ENCODE peak calls at places on chromosome 13, in five cellular contexts. I is GM23248, Q is ascending aorta, M is stomach, U is brain microvascular endothelial cell. K is an unnamed sample.

GRCh38 chr13:28337196-28338045 is 157.5 kb downstream of the FLT1 start:
- DNase-seq in I (peak), Q (no peak), M (no peak), U (peak), K (peak)

GRCh38 chr13:97076898-97077297 is 82.6 kb upstream of the OXGR1 start:
- DNase-seq in I (no peak), Q (no peak), M (no peak), U (peak), K (no peak)

GRCh38 chr13:40271931-40272775 is 394.3 kb downstream of the FOXO1 start:
- DNase-seq in I (peak), Q (peak), M (peak), U (peak), K (peak)

GRCh38 chr13:31105020-31105800 is 56.5 kb downstream of the HSPH1 start:
- DNase-seq in I (peak), Q (no peak), M (no peak), U (no peak), K (no peak)

GRCh38 chr13:50243926-50244325 is 228.7 kb downstream of the KCNRG start:
- DNase-seq in I (no peak), Q (no peak), M (no peak), U (no peak), K (no peak)

GRCh38 chr13:28792992-28793391 is 27.1 kb upstream of the MTUS2 start:
- DNase-seq in I (peak), Q (no peak), M (no peak), U (peak), K (peak)

GRCh38 chr13:74133657-74134201 is 475 bp downstream of the KLF12 start:
- DNase-seq in I (peak), Q (peak), M (peak), U (peak), K (peak)

GRCh38 chr13:90547272-90547790 is 800.2 kb upstream of the MIR17HG start:
- DNase-seq in I (no peak), Q (no peak), M (no peak), U (no peak), K (no peak)

GRCh38 chr13:67769063-67769986 is 539.2 kb upstream of the PCDH9 start:
- DNase-seq in I (no peak), Q (no peak), M (no peak), U (no peak), K (no peak)

GRCh38 chr13:51674276-51674675 is 90.0 kb downstream of the WDFY2 start:
- DNase-seq in I (no peak), Q (no peak), M (peak), U (no peak), K (no peak)

GRCh38 chr13:42548731-42549554 is 25.0 kb upstream of the TNFSF11 start:
- DNase-seq in I (no peak), Q (peak), M (peak), U (peak), K (no peak)

GRCh38 chr13:28955264-28955966 is 135.3 kb downstream of the MTUS2 start:
- DNase-seq in I (no peak), Q (no peak), M (no peak), U (no peak), K (no peak)

GRCh38 chr13:75421987-75422386 is 60.0 kb downstream of the TBC1D4 start:
- DNase-seq in I (peak), Q (no peak), M (no peak), U (no peak), K (no peak)

GRCh38 chr13:49454388-49455015 is 10.4 kb downstream of the SETDB2 start:
- DNase-seq in I (peak), Q (no peak), M (no peak), U (no peak), K (peak)

GRCh38 chr13:39530996-39531395 is 72.0 kb downstream of the LHFPL6 start:
- DNase-seq in I (peak), Q (no peak), M (no peak), U (no peak), K (no peak)

GRCh38 chr13:20608438-20609020 is 41.6 kb downstream of the IFT88 start:
- DNase-seq in I (peak), Q (no peak), M (no peak), U (no peak), K (no peak)

GRCh38 chr13:102812616-102813287 is 13.8 kb downstream of the BIVM start:
- DNase-seq in I (peak), Q (no peak), M (no peak), U (peak), K (no peak)

GRCh38 chr13:44368599-44369368 is 4.8 kb upstream of the SERP2 start:
- DNase-seq in I (no peak), Q (no peak), M (no peak), U (no peak), K (no peak)

GRCh38 chr13:94595943-94596574 is at the start of gene TGDS:
- DNase-seq in I (peak), Q (peak), M (peak), U (peak), K (peak)

GRCh38 chr13:97116754-97117153 is 105.4 kb upstream of the MBNL2 start:
- DNase-seq in I (peak), Q (no peak), M (no peak), U (peak), K (no peak)

GRCh38 chr13:74214321-74214720 is 80.1 kb upstream of the KLF12 start:
- DNase-seq in I (no peak), Q (no peak), M (no peak), U (no peak), K (no peak)

GRCh38 chr13:111165189-111165588 is 50.1 kb downstream of the ARHGEF7 start:
- DNase-seq in I (no peak), Q (no peak), M (no peak), U (no peak), K (no peak)

GRCh38 chr13:50365683-50366391 is 350.6 kb downstream of the KCNRG start:
- DNase-seq in I (no peak), Q (no peak), M (no peak), U (no peak), K (no peak)

GRCh38 chr13:83716121-83716520 is 166.2 kb downstream of the SLITRK1 start:
- DNase-seq in I (no peak), Q (no peak), M (no peak), U (no peak), K (no peak)

GRCh38 chr13:96034662-96035061 is 18.5 kb downstream of the UGGT2 start:
- DNase-seq in I (no peak), Q (no peak), M (peak), U (no peak), K (no peak)

GRCh38 chr13:51158923-51159322 is 47.8 kb upstream of the C13orf42 start:
- DNase-seq in I (peak), Q (no peak), M (no peak), U (no peak), K (no peak)

DNA sequence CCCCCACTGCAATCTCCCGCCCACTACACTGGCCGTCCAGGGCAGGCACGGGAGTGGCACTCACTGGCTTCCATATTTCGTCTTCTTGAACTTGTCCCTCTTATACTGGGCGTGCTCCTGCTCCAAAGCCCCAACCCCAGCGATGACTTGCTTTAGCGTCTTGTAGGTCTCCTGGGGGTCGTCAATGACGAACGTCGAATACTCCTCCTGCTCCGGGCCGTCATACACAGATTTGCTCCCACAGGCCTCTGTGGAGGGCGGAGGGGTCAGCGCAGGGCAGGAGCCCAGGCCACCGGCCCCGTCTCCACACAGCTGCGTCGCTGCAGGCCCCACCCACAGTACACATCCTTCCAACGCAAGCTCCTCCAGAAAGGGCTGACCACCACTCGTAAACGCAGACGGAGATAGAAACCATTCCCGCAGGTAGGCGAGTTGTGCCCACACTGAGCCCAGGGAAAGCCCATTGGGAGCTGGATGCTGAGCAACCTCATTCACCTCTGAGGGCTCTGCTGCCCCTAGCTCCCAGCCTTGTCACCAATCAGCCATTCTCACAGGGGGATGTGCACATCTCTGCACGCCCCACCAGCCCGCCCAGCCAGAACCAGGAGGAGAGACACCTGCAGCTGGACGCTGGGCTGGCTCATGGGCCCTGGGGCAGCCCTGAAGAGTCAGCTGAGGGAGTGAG is 7.9 kb upstream of the C13orf46 start:
- DNase-seq in I (no peak), Q (no peak), M (no peak), U (no peak), K (no peak)
- H3K4me3 ChIP-seq in I (no peak), Q (no peak), M (no peak), U (no peak), K (no peak)

GRCh38 chr13:87123987-87124784 is 547.0 kb upstream of the SLITRK5 start:
- DNase-seq in I (peak), Q (no peak), M (no peak), U (peak), K (peak)
- H3K4me3 ChIP-seq in I (peak), Q (no peak), M (no peak), U (no peak), K (no peak)

GRCh38 chr13:109871018-109871370 is 84.6 kb upstream of the IRS2 start:
- DNase-seq in I (peak), Q (no peak), M (no peak), U (peak), K (no peak)

GRCh38 chr13:109868583-109869311 is 82.4 kb upstream of the IRS2 start:
- DNase-seq in I (peak), Q (no peak), M (no peak), U (no peak), K (no peak)

GRCh38 chr13:109867766-109868165 is 81.4 kb upstream of the IRS2 start:
- DNase-seq in I (no peak), Q (no peak), M (no peak), U (no peak), K (no peak)

GRCh38 chr13:109870281-109871017 is 84.1 kb upstream of the IRS2 start:
- DNase-seq in I (no peak), Q (no peak), M (no peak), U (no peak), K (no peak)

GRCh38 chr13:109869312-109870237 is 83.2 kb upstream of the IRS2 start:
- DNase-seq in I (peak), Q (no peak), M (peak), U (peak), K (peak)
- H3K4me3 ChIP-seq in I (peak), Q (peak), M (peak), U (peak), K (peak)

GRCh38 chr13:52737451-52737850 is 2.2 kb downstream of the CNMD start:
- DNase-seq in I (no peak), Q (no peak), M (no peak), U (no peak), K (no peak)

GRCh38 chr13:52736891-52737290 is 2.7 kb downstream of the CNMD start:
- DNase-seq in I (no peak), Q (no peak), M (no peak), U (no peak), K (no peak)

GRCh38 chr13:52738719-52739467 is 727 bp downstream of the CNMD start:
- DNase-seq in I (peak), Q (no peak), M (no peak), U (no peak), K (no peak)

GRCh38 chr13:52739468-52740071 is at the start of gene CNMD:
- DNase-seq in I (no peak), Q (no peak), M (no peak), U (no peak), K (no peak)

GRCh38 chr13:52737900-52738299 is 1.7 kb downstream of the CNMD start:
- DNase-seq in I (no peak), Q (no peak), M (no peak), U (no peak), K (no peak)
- H3K4me3 ChIP-seq in I (no peak), Q (no peak), M (no peak), U (no peak), K (no peak)

GRCh38 chr13:46178821-46179220 is 3.2 kb downstream of the LCP1 start:
- DNase-seq in I (no peak), Q (no peak), M (no peak), U (no peak), K (no peak)
- H3K4me3 ChIP-seq in I (no peak), Q (no peak), M (no peak), U (no peak), K (no peak)

GRCh38 chr13:98202026-98202425 is 25.0 kb upstream of the RNF113B start:
- DNase-seq in I (no peak), Q (no peak), M (peak), U (no peak), K (no peak)
- H3K4me3 ChIP-seq in I (no peak), Q (no peak), M (no peak), U (no peak), K (no peak)

GRCh38 chr13:36130542-36131214 is 504 bp downstream of the DCLK1 start:
- DNase-seq in I (peak), Q (no peak), M (no peak), U (no peak), K (no peak)
- H3K4me3 ChIP-seq in I (peak), Q (peak), M (peak), U (peak), K (peak)

DNA sequence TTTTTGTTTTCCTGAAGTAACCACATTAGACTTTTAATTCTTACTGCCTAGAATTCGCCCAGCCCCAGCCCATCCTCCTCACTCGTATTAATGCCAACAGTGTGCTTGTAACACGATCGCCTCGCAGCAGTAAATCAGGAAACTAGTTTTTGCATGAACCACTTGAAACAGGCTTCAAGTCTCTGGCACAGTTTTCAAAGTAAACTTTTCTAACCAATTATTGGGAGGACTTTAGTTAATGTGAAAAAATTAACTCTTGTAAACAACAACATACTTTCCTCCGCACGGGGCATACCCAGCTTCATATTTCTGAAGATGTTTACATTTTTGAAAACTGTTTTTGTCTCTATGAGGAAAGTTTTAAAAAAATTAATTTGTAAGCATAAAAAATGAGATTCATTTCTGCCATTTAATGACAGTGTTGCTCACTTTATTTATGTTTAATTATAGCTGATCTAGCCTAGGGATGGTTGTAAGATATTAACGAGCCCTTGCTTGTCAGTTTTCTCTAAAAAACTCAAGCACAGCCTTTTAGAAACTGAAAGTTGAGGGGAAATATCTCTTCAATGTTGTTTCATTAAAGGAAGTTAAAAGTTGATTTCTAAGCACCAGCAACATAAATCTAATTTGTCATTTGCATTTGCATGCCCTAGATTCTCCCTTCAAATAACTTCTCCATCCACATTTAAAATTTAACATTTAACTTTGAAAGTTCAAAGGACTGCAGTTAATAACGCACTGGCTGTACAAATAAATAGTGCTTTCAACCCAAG is 39.4 kb downstream of the TNFRSF19 start:
- DNase-seq in I (peak), Q (no peak), M (no peak), U (peak), K (no peak)
- H3K4me3 ChIP-seq in I (peak), Q (no peak), M (no peak), U (no peak), K (no peak)

GRCh38 chr13:113413898-113414282 is 39.4 kb downstream of the ADPRHL1 start:
- DNase-seq in I (peak), Q (peak), M (peak), U (no peak), K (no peak)
- H3K4me3 ChIP-seq in I (no peak), Q (no peak), M (no peak), U (no peak), K (no peak)

GRCh38 chr13:26497991-26498423 is 59.5 kb upstream of the WASF3 start:
- DNase-seq in I (peak), Q (no peak), M (no peak), U (peak), K (peak)

GRCh38 chr13:26500618-26501320 is 56.7 kb upstream of the WASF3 start:
- DNase-seq in I (no peak), Q (no peak), M (no peak), U (no peak), K (no peak)

GRCh38 chr13:26495749-26496148 is 61.7 kb upstream of the WASF3 start:
- DNase-seq in I (no peak), Q (no peak), M (no peak), U (no peak), K (no peak)

GRCh38 chr13:26498524-26499208 is 58.8 kb upstream of the WASF3 start:
- DNase-seq in I (peak), Q (no peak), M (no peak), U (peak), K (no peak)

GRCh38 chr13:26499209-26499601 is 58.3 kb upstream of the WASF3 start:
- DNase-seq in I (no peak), Q (no peak), M (no peak), U (no peak), K (no peak)
- H3K4me3 ChIP-seq in I (no peak), Q (no peak), M (no peak), U (no peak), K (no peak)

K was measured in BJ.